ENCODE peak calls at places on chromosomes 5 and 9, in eight cellular contexts. One of them, this sample, is unnamed.

GRCh38 chr5:80912479-80912878 is 47.7 kb upstream of the RASGRF2 start:
- DNase-seq in epithelial cell of esophagus: no peak
- DNase-seq in GM06990: no peak
- DNase-seq in NCI-H2081 treated with DMSO at 0.1 percent for 48 hours: no peak
- DNase-seq in stimulated activated naive CD4-positive, alpha-beta T cell: no peak
- DNase-seq in GM12865: no peak
- DNase-seq in stimulated activated naive B cell treated with anti-CD40 and anti-IgM and Interleukin-4, amounts not matched to agents 10 μg/mL and 1 μg/mL and 100 μg/mL, for 72 hours: no peak
- DNase-seq in NCI-H1105: no peak
- DNase-seq in this sample: no peak

GRCh38 chr9:95084254-95084934 is 233.1 kb downstream of the FANCC start:
- DNase-seq in epithelial cell of esophagus: no peak
- DNase-seq in GM06990: no peak
- DNase-seq in NCI-H2081 treated with DMSO at 0.1 percent for 48 hours: no peak
- DNase-seq in stimulated activated naive CD4-positive, alpha-beta T cell: no peak
- DNase-seq in GM12865: no peak
- DNase-seq in stimulated activated naive B cell treated with anti-CD40 and anti-IgM and Interleukin-4, amounts not matched to agents 10 μg/mL and 1 μg/mL and 100 μg/mL, for 72 hours: no peak
- DNase-seq in NCI-H1105: no peak
- DNase-seq in this sample: no peak

GRCh38 chr5:159547466-159548195 is 217.3 kb upstream of the IL12B start:
- DNase-seq in epithelial cell of esophagus: no peak
- DNase-seq in GM06990: no peak
- DNase-seq in NCI-H2081 treated with DMSO at 0.1 percent for 48 hours: no peak
- DNase-seq in stimulated activated naive CD4-positive, alpha-beta T cell: no peak
- DNase-seq in GM12865: no peak
- DNase-seq in stimulated activated naive B cell treated with anti-CD40 and anti-IgM and Interleukin-4, amounts not matched to agents 10 μg/mL and 1 μg/mL and 100 μg/mL, for 72 hours: no peak
- DNase-seq in NCI-H1105: no peak
- DNase-seq in this sample: no peak

GRCh38 chr5:10676224-10676623 is 84.8 kb downstream of the DAP start:
- DNase-seq in epithelial cell of esophagus: no peak
- DNase-seq in GM06990: no peak
- DNase-seq in NCI-H2081 treated with DMSO at 0.1 percent for 48 hours: no peak
- DNase-seq in stimulated activated naive CD4-positive, alpha-beta T cell: no peak
- DNase-seq in GM12865: no peak
- DNase-seq in stimulated activated naive B cell treated with anti-CD40 and anti-IgM and Interleukin-4, amounts not matched to agents 10 μg/mL and 1 μg/mL and 100 μg/mL, for 72 hours: no peak
- DNase-seq in NCI-H1105: no peak
- DNase-seq in this sample: no peak

GRCh38 chr5:72441861-72442540 is 65.2 kb downstream of the ZNF366 start:
- DNase-seq in epithelial cell of esophagus: peak
- DNase-seq in GM06990: no peak
- DNase-seq in NCI-H2081 treated with DMSO at 0.1 percent for 48 hours: no peak
- DNase-seq in stimulated activated naive CD4-positive, alpha-beta T cell: no peak
- DNase-seq in GM12865: no peak
- DNase-seq in stimulated activated naive B cell treated with anti-CD40 and anti-IgM and Interleukin-4, amounts not matched to agents 10 μg/mL and 1 μg/mL and 100 μg/mL, for 72 hours: no peak
- DNase-seq in NCI-H1105: no peak
- DNase-seq in this sample: no peak

GRCh38 chr9:137665697-137666504 is 47.1 kb downstream of the EHMT1 start:
- DNase-seq in epithelial cell of esophagus: no peak
- DNase-seq in GM06990: no peak
- DNase-seq in NCI-H2081 treated with DMSO at 0.1 percent for 48 hours: no peak
- DNase-seq in stimulated activated naive CD4-positive, alpha-beta T cell: no peak
- DNase-seq in GM12865: no peak
- DNase-seq in stimulated activated naive B cell treated with anti-CD40 and anti-IgM and Interleukin-4, amounts not matched to agents 10 μg/mL and 1 μg/mL and 100 μg/mL, for 72 hours: no peak
- DNase-seq in NCI-H1105: no peak
- DNase-seq in this sample: no peak

GRCh38 chr5:61931236-61931635 is 374.8 kb upstream of the KIF2A start:
- DNase-seq in epithelial cell of esophagus: peak
- DNase-seq in GM06990: no peak
- DNase-seq in NCI-H2081 treated with DMSO at 0.1 percent for 48 hours: no peak
- DNase-seq in stimulated activated naive CD4-positive, alpha-beta T cell: no peak
- DNase-seq in GM12865: no peak
- DNase-seq in stimulated activated naive B cell treated with anti-CD40 and anti-IgM and Interleukin-4, amounts not matched to agents 10 μg/mL and 1 μg/mL and 100 μg/mL, for 72 hours: no peak
- DNase-seq in NCI-H1105: no peak
- DNase-seq in this sample: no peak

GRCh38 chr5:74179183-74179582 is 461.3 kb downstream of the ENC1 start:
- DNase-seq in epithelial cell of esophagus: peak
- DNase-seq in GM06990: no peak
- DNase-seq in NCI-H2081 treated with DMSO at 0.1 percent for 48 hours: no peak
- DNase-seq in stimulated activated naive CD4-positive, alpha-beta T cell: no peak
- DNase-seq in GM12865: no peak
- DNase-seq in stimulated activated naive B cell treated with anti-CD40 and anti-IgM and Interleukin-4, amounts not matched to agents 10 μg/mL and 1 μg/mL and 100 μg/mL, for 72 hours: no peak
- DNase-seq in NCI-H1105: no peak
- DNase-seq in this sample: no peak

GRCh38 chr5:135544666-135545045 is 8.9 kb upstream of the NEUROG1 start:
- DNase-seq in epithelial cell of esophagus: no peak
- DNase-seq in GM06990: no peak
- DNase-seq in NCI-H2081 treated with DMSO at 0.1 percent for 48 hours: no peak
- DNase-seq in stimulated activated naive CD4-positive, alpha-beta T cell: no peak
- DNase-seq in GM12865: no peak
- DNase-seq in stimulated activated naive B cell treated with anti-CD40 and anti-IgM and Interleukin-4, amounts not matched to agents 10 μg/mL and 1 μg/mL and 100 μg/mL, for 72 hours: no peak
- DNase-seq in NCI-H1105: no peak
- DNase-seq in this sample: no peak

GRCh38 chr5:15790446-15791005 is 290.5 kb downstream of the FBXL7 start:
- DNase-seq in epithelial cell of esophagus: no peak
- DNase-seq in GM06990: no peak
- DNase-seq in NCI-H2081 treated with DMSO at 0.1 percent for 48 hours: no peak
- DNase-seq in stimulated activated naive CD4-positive, alpha-beta T cell: no peak
- DNase-seq in GM12865: no peak
- DNase-seq in stimulated activated naive B cell treated with anti-CD40 and anti-IgM and Interleukin-4, amounts not matched to agents 10 μg/mL and 1 μg/mL and 100 μg/mL, for 72 hours: no peak
- DNase-seq in NCI-H1105: no peak
- DNase-seq in this sample: no peak

GRCh38 chr9:131695366-131696162 is 44.3 kb downstream of the RAPGEF1 start:
- DNase-seq in epithelial cell of esophagus: no peak
- DNase-seq in GM06990: no peak
- DNase-seq in NCI-H2081 treated with DMSO at 0.1 percent for 48 hours: no peak
- DNase-seq in stimulated activated naive CD4-positive, alpha-beta T cell: no peak
- DNase-seq in GM12865: no peak
- DNase-seq in stimulated activated naive B cell treated with anti-CD40 and anti-IgM and Interleukin-4, amounts not matched to agents 10 μg/mL and 1 μg/mL and 100 μg/mL, for 72 hours: no peak
- DNase-seq in NCI-H1105: no peak
- DNase-seq in this sample: no peak

GRCh38 chr5:104932431-104932830 is 1369.8 kb upstream of the NUDT12 start:
- DNase-seq in epithelial cell of esophagus: no peak
- DNase-seq in GM06990: no peak
- DNase-seq in NCI-H2081 treated with DMSO at 0.1 percent for 48 hours: no peak
- DNase-seq in stimulated activated naive CD4-positive, alpha-beta T cell: no peak
- DNase-seq in GM12865: no peak
- DNase-seq in stimulated activated naive B cell treated with anti-CD40 and anti-IgM and Interleukin-4, amounts not matched to agents 10 μg/mL and 1 μg/mL and 100 μg/mL, for 72 hours: no peak
- DNase-seq in NCI-H1105: no peak
- DNase-seq in this sample: no peak

This sample was measured in heart right ventricle.